ENCODE peak calls at places on chromosome 9, in seven cellular contexts. One of them, this sample, is unnamed.

GRCh38 chr9:19184144-19184917 is 46.2 kb upstream of the DENND4C start:
- DNase-seq in Daoy: peak; percentile 81
- DNase-seq in CD4-positive, alpha-beta T cell: peak; percentile 62
- DNase-seq in ovary: peak; percentile 54
- DNase-seq in fibroblast of lung: peak; percentile 94
- DNase-seq in tibial artery: peak; percentile 93
- DNase-seq in stimulated activated CD8-positive, alpha-beta memory T cell treated with anti-CD3 and anti-CD28 coated beads, Interleukin-15, amount 100 ng/mL, for 1 hour: peak; percentile 56
- DNase-seq in this sample: peak; percentile 67

GRCh38 chr9:6788175-6789016 is 30.6 kb downstream of the KDM4C start:
- DNase-seq in Daoy: peak; percentile 51
- DNase-seq in CD4-positive, alpha-beta T cell: no peak
- DNase-seq in ovary: no peak
- DNase-seq in fibroblast of lung: peak; percentile 39
- DNase-seq in tibial artery: no peak
- DNase-seq in stimulated activated CD8-positive, alpha-beta memory T cell treated with anti-CD3 and anti-CD28 coated beads, Interleukin-15, amount 100 ng/mL, for 1 hour: no peak
- DNase-seq in this sample: no peak

GRCh38 chr9:93132287-93132927 is 1.6 kb downstream of the NINJ1 start:
- DNase-seq in Daoy: peak; percentile 73
- DNase-seq in CD4-positive, alpha-beta T cell: no peak
- DNase-seq in ovary: peak; percentile 90
- DNase-seq in fibroblast of lung: peak; percentile 64
- DNase-seq in tibial artery: peak; percentile 77
- DNase-seq in stimulated activated CD8-positive, alpha-beta memory T cell treated with anti-CD3 and anti-CD28 coated beads, Interleukin-15, amount 100 ng/mL, for 1 hour: no peak
- DNase-seq in this sample: peak; percentile 87

GRCh38 chr9:96009690-96010477 is 134.4 kb downstream of the ERCC6L2 start:
- DNase-seq in Daoy: no peak
- DNase-seq in CD4-positive, alpha-beta T cell: peak; percentile 38
- DNase-seq in ovary: no peak
- DNase-seq in fibroblast of lung: peak; percentile 48
- DNase-seq in tibial artery: no peak
- DNase-seq in stimulated activated CD8-positive, alpha-beta memory T cell treated with anti-CD3 and anti-CD28 coated beads, Interleukin-15, amount 100 ng/mL, for 1 hour: peak; percentile 47
- DNase-seq in this sample: no peak

GRCh38 chr9:123686131-123686848 is 243.6 kb downstream of the DENND1A start:
- DNase-seq in Daoy: peak; percentile 76
- DNase-seq in CD4-positive, alpha-beta T cell: no peak
- DNase-seq in ovary: no peak
- DNase-seq in fibroblast of lung: peak; percentile 31
- DNase-seq in tibial artery: no peak
- DNase-seq in stimulated activated CD8-positive, alpha-beta memory T cell treated with anti-CD3 and anti-CD28 coated beads, Interleukin-15, amount 100 ng/mL, for 1 hour: no peak
- DNase-seq in this sample: peak; percentile 33

GRCh38 chr9:128762664-128763449 is 8.9 kb downstream of the ZER1 start:
- DNase-seq in Daoy: no peak
- DNase-seq in CD4-positive, alpha-beta T cell: no peak
- DNase-seq in ovary: no peak
- DNase-seq in fibroblast of lung: no peak
- DNase-seq in tibial artery: no peak
- DNase-seq in stimulated activated CD8-positive, alpha-beta memory T cell treated with anti-CD3 and anti-CD28 coated beads, Interleukin-15, amount 100 ng/mL, for 1 hour: no peak
- DNase-seq in this sample: no peak

GRCh38 chr9:15509931-15510788 is 610 bp downstream of the PSIP1 start:
- DNase-seq in Daoy: peak; percentile 14
- DNase-seq in CD4-positive, alpha-beta T cell: peak; percentile 59
- DNase-seq in ovary: peak; percentile 69
- DNase-seq in fibroblast of lung: peak; percentile 36
- DNase-seq in tibial artery: peak; percentile 26
- DNase-seq in stimulated activated CD8-positive, alpha-beta memory T cell treated with anti-CD3 and anti-CD28 coated beads, Interleukin-15, amount 100 ng/mL, for 1 hour: peak; percentile 28
- DNase-seq in this sample: peak; percentile 8

GRCh38 chr9:19471737-19472648 is 63.2 kb downstream of the ACER2 start:
- DNase-seq in Daoy: peak; percentile 48
- DNase-seq in CD4-positive, alpha-beta T cell: peak; percentile 24
- DNase-seq in ovary: peak; percentile 41
- DNase-seq in fibroblast of lung: peak; percentile 52
- DNase-seq in tibial artery: peak; percentile 47
- DNase-seq in stimulated activated CD8-positive, alpha-beta memory T cell treated with anti-CD3 and anti-CD28 coated beads, Interleukin-15, amount 100 ng/mL, for 1 hour: no peak
- DNase-seq in this sample: no peak

GRCh38 chr9:134225186-134225585 is 60.8 kb upstream of the RNU6ATAC start:
- DNase-seq in Daoy: no peak
- DNase-seq in CD4-positive, alpha-beta T cell: no peak
- DNase-seq in ovary: peak; percentile 15
- DNase-seq in fibroblast of lung: no peak
- DNase-seq in tibial artery: no peak
- DNase-seq in stimulated activated CD8-positive, alpha-beta memory T cell treated with anti-CD3 and anti-CD28 coated beads, Interleukin-15, amount 100 ng/mL, for 1 hour: no peak
- DNase-seq in this sample: no peak

GRCh38 chr9:38619556-38620447 is 594 bp downstream of the ANKRD18A start:
- DNase-seq in Daoy: no peak
- DNase-seq in CD4-positive, alpha-beta T cell: no peak
- DNase-seq in ovary: no peak
- DNase-seq in fibroblast of lung: no peak
- DNase-seq in tibial artery: no peak
- DNase-seq in stimulated activated CD8-positive, alpha-beta memory T cell treated with anti-CD3 and anti-CD28 coated beads, Interleukin-15, amount 100 ng/mL, for 1 hour: no peak
- DNase-seq in this sample: peak; percentile 19

GRCh38 chr9:125393426-125393825 is 131.8 kb downstream of the GAPVD1 start:
- DNase-seq in Daoy: no peak
- DNase-seq in CD4-positive, alpha-beta T cell: no peak
- DNase-seq in ovary: no peak
- DNase-seq in fibroblast of lung: peak; percentile 23
- DNase-seq in tibial artery: no peak
- DNase-seq in stimulated activated CD8-positive, alpha-beta memory T cell treated with anti-CD3 and anti-CD28 coated beads, Interleukin-15, amount 100 ng/mL, for 1 hour: no peak
- DNase-seq in this sample: no peak

GRCh38 chr9:83472221-83472665 is 66.0 kb downstream of the FRMD3 start:
- DNase-seq in Daoy: peak; percentile 84
- DNase-seq in CD4-positive, alpha-beta T cell: no peak
- DNase-seq in ovary: no peak
- DNase-seq in fibroblast of lung: no peak
- DNase-seq in tibial artery: no peak
- DNase-seq in stimulated activated CD8-positive, alpha-beta memory T cell treated with anti-CD3 and anti-CD28 coated beads, Interleukin-15, amount 100 ng/mL, for 1 hour: no peak
- DNase-seq in this sample: no peak

GRCh38 chr9:73689091-73689870 is 537.6 kb downstream of the ANXA1 start:
- DNase-seq in Daoy: no peak
- DNase-seq in CD4-positive, alpha-beta T cell: no peak
- DNase-seq in ovary: no peak
- DNase-seq in fibroblast of lung: no peak
- DNase-seq in tibial artery: no peak
- DNase-seq in stimulated activated CD8-positive, alpha-beta memory T cell treated with anti-CD3 and anti-CD28 coated beads, Interleukin-15, amount 100 ng/mL, for 1 hour: no peak
- DNase-seq in this sample: no peak

GRCh38 chr9:121699271-121700164 is 48.1 kb downstream of the DAB2IP start:
- DNase-seq in Daoy: peak; percentile 88
- DNase-seq in CD4-positive, alpha-beta T cell: no peak
- DNase-seq in ovary: peak; percentile 75
- DNase-seq in fibroblast of lung: peak; percentile 51
- DNase-seq in tibial artery: peak; percentile 65
- DNase-seq in stimulated activated CD8-positive, alpha-beta memory T cell treated with anti-CD3 and anti-CD28 coated beads, Interleukin-15, amount 100 ng/mL, for 1 hour: peak; percentile 13
- DNase-seq in this sample: no peak

GRCh38 chr9:78273761-78274160 is 23.2 kb upstream of the PSAT1 start:
- DNase-seq in Daoy: no peak
- DNase-seq in CD4-positive, alpha-beta T cell: no peak
- DNase-seq in ovary: no peak
- DNase-seq in fibroblast of lung: peak; percentile 41
- DNase-seq in tibial artery: no peak
- DNase-seq in stimulated activated CD8-positive, alpha-beta memory T cell treated with anti-CD3 and anti-CD28 coated beads, Interleukin-15, amount 100 ng/mL, for 1 hour: no peak
- DNase-seq in this sample: no peak

GRCh38 chr9:131111854-131112311 is 13.5 kb upstream of the NUP214 start:
- DNase-seq in Daoy: no peak
- DNase-seq in CD4-positive, alpha-beta T cell: no peak
- DNase-seq in ovary: no peak
- DNase-seq in fibroblast of lung: no peak
- DNase-seq in tibial artery: no peak
- DNase-seq in stimulated activated CD8-positive, alpha-beta memory T cell treated with anti-CD3 and anti-CD28 coated beads, Interleukin-15, amount 100 ng/mL, for 1 hour: no peak
- DNase-seq in this sample: no peak

GRCh38 chr9:104831681-104832080 is 67.8 kb downstream of the NIPSNAP3B start:
- DNase-seq in Daoy: peak; percentile 72
- DNase-seq in CD4-positive, alpha-beta T cell: no peak
- DNase-seq in ovary: no peak
- DNase-seq in fibroblast of lung: no peak
- DNase-seq in tibial artery: no peak
- DNase-seq in stimulated activated CD8-positive, alpha-beta memory T cell treated with anti-CD3 and anti-CD28 coated beads, Interleukin-15, amount 100 ng/mL, for 1 hour: no peak
- DNase-seq in this sample: no peak

This sample was measured in prostate gland.